ENCODE peak calls at places on chromosomes 13 and 19, in ten cellular contexts. V, O, B, D, E, H, U, M, R and K are unnamed samples.

GRCh38 chr19:46732966-46733692 is 12.7 kb upstream of the FKRP start:
- DNase-seq in V (no peak), O (no peak), B (peak), D (peak), E (peak), H (no peak), U (peak), M (peak), R (no peak), K (no peak)

GRCh38 chr19:48137411-48137810 is 26.8 kb upstream of the PLA2G4C start:
- DNase-seq in V (no peak), O (no peak), B (no peak), D (no peak), E (no peak), H (no peak), U (no peak), M (no peak), R (no peak), K (no peak)

GRCh38 chr13:37682496-37682895 is 83.9 kb upstream of the POSTN start:
- DNase-seq in V (no peak), O (no peak), B (no peak), D (no peak), E (no peak), H (no peak), U (no peak), M (no peak), R (no peak), K (no peak)

GRCh38 chr19:27774827-27775226 is 1438.1 kb downstream of the UQCRFS1 start:
- DNase-seq in V (no peak), O (no peak), B (no peak), D (peak), E (no peak), H (no peak), U (no peak), M (no peak), R (no peak), K (no peak)

GRCh38 chr13:40228486-40228885 is 438.0 kb downstream of the FOXO1 start:
- DNase-seq in V (no peak), O (no peak), B (peak), D (no peak), E (no peak), H (no peak), U (no peak), M (no peak), R (no peak), K (peak)

GRCh38 chr19:42324655-42325307 is 654 bp upstream of the MEGF8 start:
- DNase-seq in V (no peak), O (no peak), B (no peak), D (no peak), E (no peak), H (no peak), U (no peak), M (no peak), R (no peak), K (no peak)

GRCh38 chr19:47094557-47095517 is 18.7 kb downstream of the ZC3H4 start:
- DNase-seq in V (peak), O (no peak), B (no peak), D (no peak), E (peak), H (no peak), U (peak), M (no peak), R (peak), K (no peak)

GRCh38 chr13:33721719-33722118 is 96.2 kb upstream of the RFC3 start:
- DNase-seq in V (no peak), O (no peak), B (peak), D (no peak), E (peak), H (no peak), U (no peak), M (peak), R (no peak), K (peak)

GRCh38 chr13:76791290-76791664 is 94.9 kb downstream of the KCTD12 start:
- DNase-seq in V (no peak), O (no peak), B (no peak), D (no peak), E (peak), H (no peak), U (no peak), M (no peak), R (no peak), K (no peak)

GRCh38 chr13:114089751-114090400 is 42.5 kb downstream of the RASA3 start:
- DNase-seq in V (no peak), O (no peak), B (no peak), D (no peak), E (no peak), H (no peak), U (peak), M (no peak), R (no peak), K (no peak)

GRCh38 chr13:27022571-27023311 is 148.9 kb downstream of the USP12 start:
- DNase-seq in V (peak), O (no peak), B (peak), D (peak), E (peak), H (no peak), U (no peak), M (no peak), R (peak), K (peak)

GRCh38 chr13:46633416-46633815 is 80.4 kb downstream of the LRCH1 start:
- DNase-seq in V (no peak), O (peak), B (peak), D (peak), E (peak), H (no peak), U (no peak), M (peak), R (no peak), K (peak)

GRCh38 chr13:43608400-43609137 is 178.2 kb downstream of the ENOX1 start:
- DNase-seq in V (no peak), O (no peak), B (no peak), D (no peak), E (no peak), H (no peak), U (no peak), M (no peak), R (no peak), K (no peak)

GRCh38 chr19:46821512-46822359 is 28.9 kb downstream of the AP2S1 start:
- DNase-seq in V (no peak), O (no peak), B (no peak), D (no peak), E (no peak), H (no peak), U (peak), M (no peak), R (peak), K (no peak)

GRCh38 chr13:95968906-95969305 is 84.3 kb downstream of the UGGT2 start:
- DNase-seq in V (no peak), O (no peak), B (no peak), D (no peak), E (no peak), H (no peak), U (no peak), M (no peak), R (peak), K (no peak)

GRCh38 chr13:113657851-113658741 is at the start of gene ATP4B:
- DNase-seq in V (peak), O (no peak), B (no peak), D (no peak), E (no peak), H (no peak), U (no peak), M (no peak), R (no peak), K (no peak)

GRCh38 chr13:63910406-63910957 is 2494.8 kb upstream of the PCDH20 start:
- DNase-seq in V (no peak), O (no peak), B (peak), D (no peak), E (no peak), H (no peak), U (no peak), M (peak), R (peak), K (no peak)

GRCh38 chr19:38527466-38528136 is 90.2 kb downstream of the MAP4K1 start:
- DNase-seq in V (no peak), O (no peak), B (no peak), D (no peak), E (no peak), H (no peak), U (no peak), M (no peak), R (no peak), K (no peak)

DNA sequence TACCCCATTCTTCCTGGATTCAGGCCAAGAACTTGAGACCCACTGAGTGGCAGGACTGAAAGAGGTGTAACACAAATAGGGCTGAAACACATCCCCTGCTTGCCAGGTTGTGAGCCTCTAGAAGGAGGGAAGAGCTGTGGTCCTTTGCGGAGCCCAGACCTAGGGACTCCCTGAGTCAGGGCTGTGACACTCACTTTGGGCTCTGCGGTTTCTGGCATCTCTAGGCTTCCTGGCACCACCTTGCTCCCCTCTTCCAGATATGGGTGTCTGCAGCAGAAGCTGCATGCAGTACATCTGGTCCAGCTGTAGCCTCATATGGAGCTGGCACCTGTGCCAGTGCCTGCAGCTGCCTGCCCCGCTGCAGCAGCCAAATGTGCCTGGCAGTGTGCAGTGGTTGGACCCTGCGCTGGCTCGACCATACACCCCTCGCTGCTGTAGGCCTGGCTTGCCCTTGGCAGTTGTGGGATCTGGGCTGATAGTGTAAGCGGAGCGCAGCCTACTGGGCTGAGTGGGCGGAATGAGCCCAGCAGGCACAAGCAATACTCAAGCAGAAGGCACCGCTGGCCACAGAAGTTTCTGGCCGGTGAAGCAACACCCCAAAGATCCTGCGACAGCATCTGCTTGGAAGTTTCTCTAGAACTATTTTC is 290.4 kb downstream of the SLITRK6 start:
- DNase-seq in V (no peak), O (no peak), B (peak), D (no peak), E (peak), H (no peak), U (no peak), M (peak), R (no peak), K (peak)
- TF ChIP-seq CTCF in V (no peak), O (no peak), B (no peak), D (no peak), E (no peak), H (no peak), U (no peak), M (no peak), R (no peak), K (no peak)

GRCh38 chr13:45299194-45299593 is 41.8 kb downstream of the TPT1 start:
- DNase-seq in V (no peak), O (no peak), B (peak), D (peak), E (no peak), H (no peak), U (no peak), M (no peak), R (no peak), K (peak)

GRCh38 chr13:45296259-45296658 is 44.7 kb downstream of the TPT1 start:
- DNase-seq in V (no peak), O (no peak), B (no peak), D (no peak), E (no peak), H (no peak), U (no peak), M (no peak), R (no peak), K (no peak)

GRCh38 chr13:45298206-45298505 is 42.8 kb downstream of the TPT1 start:
- DNase-seq in V (no peak), O (no peak), B (no peak), D (no peak), E (no peak), H (no peak), U (no peak), M (no peak), R (no peak), K (no peak)

GRCh38 chr13:45295536-45295935 is 45.4 kb downstream of the TPT1 start:
- DNase-seq in V (no peak), O (no peak), B (peak), D (no peak), E (no peak), H (no peak), U (no peak), M (no peak), R (no peak), K (no peak)

GRCh38 chr13:45297456-45298205 is 43.4 kb downstream of the TPT1 start:
- DNase-seq in V (no peak), O (no peak), B (no peak), D (no peak), E (no peak), H (no peak), U (no peak), M (no peak), R (no peak), K (no peak)
- H3K4me3 ChIP-seq in V (no peak), O (no peak), B (no peak), D (no peak), E (no peak), H (peak), U (no peak), M (no peak), R (no peak), K (no peak)

DNA sequence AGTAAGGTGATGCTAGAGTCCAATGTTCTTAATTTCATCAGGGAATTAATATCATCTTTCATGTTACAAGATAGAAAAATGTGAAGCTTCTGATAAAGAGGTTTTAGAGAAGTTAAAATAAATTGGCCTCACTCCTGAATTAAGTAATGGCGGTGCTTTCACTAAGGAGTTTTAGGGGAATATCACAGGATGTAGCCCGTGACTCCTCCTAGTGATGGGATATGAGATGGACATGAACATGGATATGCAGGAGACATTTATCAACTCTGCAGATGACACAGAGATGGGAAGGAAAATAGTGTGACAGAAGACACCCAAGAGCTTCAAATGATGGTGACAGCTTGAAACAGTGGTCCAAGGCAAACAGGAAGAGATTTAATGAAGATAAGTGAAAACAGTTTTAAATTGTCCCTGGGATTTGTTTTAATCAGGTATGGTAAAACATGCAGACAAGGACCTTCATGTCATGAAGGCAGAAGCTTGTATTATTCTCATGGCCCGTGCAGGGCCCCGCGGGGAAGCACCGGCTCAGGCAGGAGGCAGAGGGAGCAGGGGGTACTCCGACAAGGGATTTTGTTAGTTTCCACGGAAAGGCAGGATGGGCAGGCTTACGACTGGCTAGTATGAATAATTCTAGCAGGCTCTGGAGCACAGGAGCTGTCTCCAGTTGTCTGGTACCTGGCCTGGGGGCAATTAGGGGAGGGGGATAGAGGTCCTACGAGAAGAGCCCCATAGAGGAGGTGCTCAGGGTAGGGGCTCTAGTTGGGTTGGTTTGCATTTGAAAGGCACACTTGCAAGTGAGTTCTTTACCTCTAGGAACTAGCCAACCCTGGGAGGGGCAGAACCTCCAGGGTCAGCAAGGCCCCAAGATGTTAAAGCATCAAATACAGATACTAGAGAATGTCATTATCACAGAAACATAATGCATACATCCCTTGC is 38.7 kb upstream of the FARP1 start:
- DNase-seq in V (no peak), O (no peak), B (peak), D (peak), E (peak), H (no peak), U (no peak), M (no peak), R (no peak), K (no peak)
- TF ChIP-seq CTCF in V (no peak), O (peak), B (peak), D (peak), E (peak), H (no peak), U (no peak), M (peak), R (peak), K (peak)

GRCh38 chr13:49497272-49497671 is 1.5 kb downstream of the PHF11 start:
- DNase-seq in V (no peak), O (no peak), B (no peak), D (no peak), E (no peak), H (no peak), U (no peak), M (no peak), R (no peak), K (no peak)
- H3K4me3 ChIP-seq in V (no peak), O (no peak), B (no peak), D (no peak), E (no peak), H (no peak), U (no peak), M (no peak), R (no peak), K (no peak)

DNA sequence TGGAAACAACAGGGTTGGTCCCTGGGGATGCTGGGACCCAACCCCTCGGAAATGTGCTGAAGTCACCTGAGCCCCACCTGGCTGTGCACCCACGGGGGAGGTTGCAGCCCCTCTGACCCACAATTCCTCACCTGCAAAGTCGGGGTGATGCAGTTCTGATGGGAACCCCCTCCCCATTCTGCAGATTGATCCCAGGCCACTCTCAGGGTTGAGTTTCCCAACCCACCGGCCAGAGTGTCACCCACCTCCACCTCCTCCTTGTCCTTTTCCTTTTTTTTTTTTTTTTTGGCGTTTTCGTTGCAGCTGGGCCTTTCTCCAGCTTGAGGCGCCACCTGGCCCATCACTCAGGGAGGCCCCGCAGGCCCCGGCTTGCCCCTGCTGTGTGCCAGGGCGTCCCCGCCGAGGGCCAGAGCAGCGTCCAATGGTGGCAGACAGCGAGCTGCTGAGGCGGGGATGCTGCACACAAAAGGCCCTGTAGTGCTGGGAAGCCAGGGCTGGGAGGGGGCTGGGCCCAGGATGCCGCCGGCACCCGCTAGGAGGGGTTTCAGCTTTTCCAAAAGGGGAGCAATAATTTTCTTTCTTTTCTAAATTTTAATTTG is 4.6 kb downstream of the PIK3R2 start:
- DNase-seq in V (no peak), O (no peak), B (no peak), D (no peak), E (peak), H (peak), U (no peak), M (no peak), R (peak), K (no peak)
- TF ChIP-seq CTCF in V (no peak), O (no peak), B (no peak), D (no peak), E (no peak), H (no peak), U (no peak), M (no peak), R (no peak), K (no peak)

GRCh38 chr19:12202250-12202649 is 39.4 kb downstream of the ZNF136 start:
- DNase-seq in V (peak), O (no peak), B (no peak), D (no peak), E (peak), H (no peak), U (peak), M (no peak), R (no peak), K (peak)
- H3K4me3 ChIP-seq in V (no peak), O (no peak), B (no peak), D (no peak), E (no peak), H (no peak), U (no peak), M (no peak), R (no peak), K (no peak)